ENCODE peak calls at places on chromosomes 2 and 18, in four cellular contexts. One of them, this sample, is unnamed.
A peak's percentile ranks its signal among the peaks of the same experiment; 100 is the strongest.

GRCh38 chr2:43265006-43265770 is 38.8 kb upstream of the ZFP36L2 start:
- DNase-seq in mesendoderm: no peak
- DNase-seq in H1: no peak
- DNase-seq in IMR-90: no peak
- DNase-seq in this sample: no peak

GRCh38 chr18:43620936-43621335 is 343.6 kb upstream of the SYT4 start:
- DNase-seq in mesendoderm: peak; percentile 52
- DNase-seq in H1: no peak
- DNase-seq in IMR-90: peak; percentile 5
- DNase-seq in this sample: peak; percentile 45

GRCh38 chr2:49306925-49307324 is 152.6 kb upstream of the FSHR start:
- DNase-seq in mesendoderm: no peak
- DNase-seq in H1: no peak
- DNase-seq in IMR-90: no peak
- DNase-seq in this sample: no peak

GRCh38 chr2:224311226-224311625 is 90.7 kb downstream of the FAM124B start:
- DNase-seq in mesendoderm: no peak
- DNase-seq in H1: no peak
- DNase-seq in IMR-90: no peak
- DNase-seq in this sample: no peak

GRCh38 chr2:118857677-118858484 is 10.4 kb upstream of the EN1 start:
- DNase-seq in mesendoderm: peak; percentile 13
- DNase-seq in H1: no peak
- DNase-seq in IMR-90: no peak
- DNase-seq in this sample: peak; percentile 24

GRCh38 chr2:58155160-58155778 is 85.9 kb downstream of the FANCL start:
- DNase-seq in mesendoderm: no peak
- DNase-seq in H1: no peak
- DNase-seq in IMR-90: no peak
- DNase-seq in this sample: no peak

GRCh38 chr2:10225291-10226031 is 77.2 kb upstream of the HPCAL1 start:
- DNase-seq in mesendoderm: no peak
- DNase-seq in H1: no peak
- DNase-seq in IMR-90: no peak
- DNase-seq in this sample: peak; percentile 20

GRCh38 chr18:41216604-41217003 is 738.4 kb upstream of the PIK3C3 start:
- DNase-seq in mesendoderm: no peak
- DNase-seq in H1: no peak
- DNase-seq in IMR-90: no peak
- DNase-seq in this sample: no peak

GRCh38 chr2:191617589-191617988 is 60.3 kb upstream of the NABP1 start:
- DNase-seq in mesendoderm: no peak
- DNase-seq in H1: no peak
- DNase-seq in IMR-90: no peak
- DNase-seq in this sample: no peak

GRCh38 chr2:169641464-169641863 is 52.7 kb downstream of the CFAP210 start:
- DNase-seq in mesendoderm: no peak
- DNase-seq in H1: no peak
- DNase-seq in IMR-90: peak; percentile 56
- DNase-seq in this sample: no peak

GRCh38 chr2:47520302-47520630 is 117.3 kb downstream of the MSH2 start:
- DNase-seq in mesendoderm: no peak
- DNase-seq in H1: no peak
- DNase-seq in IMR-90: no peak
- DNase-seq in this sample: no peak

GRCh38 chr2:62691186-62691585 is 14.3 kb upstream of the EHBP1 start:
- DNase-seq in mesendoderm: no peak
- DNase-seq in H1: no peak
- DNase-seq in IMR-90: no peak
- DNase-seq in this sample: no peak
- H2AK5ac ChIP-seq in mesendoderm: no peak overlapping the region
- H2AK5ac ChIP-seq in H1: no peak overlapping the region
- H2AK5ac ChIP-seq in IMR-90: no peak overlapping the region
- H2AK5ac ChIP-seq in this sample: no peak overlapping the region

GRCh38 chr2:172101707-172102158 is 967 bp downstream of the DLX2 start:
- DNase-seq in mesendoderm: peak; percentile 71
- DNase-seq in H1: no peak
- DNase-seq in IMR-90: no peak
- DNase-seq in this sample: no peak

GRCh38 chr2:172102159-172102857 is 392 bp downstream of the DLX2 start:
- DNase-seq in mesendoderm: no peak
- DNase-seq in H1: no peak
- DNase-seq in IMR-90: peak; percentile 61
- DNase-seq in this sample: no peak

GRCh38 chr2:172100080-172101007 is 2.4 kb downstream of the DLX2 start:
- DNase-seq in mesendoderm: peak; percentile 65
- DNase-seq in H1: no peak
- DNase-seq in IMR-90: no peak
- DNase-seq in this sample: peak; percentile 37

GRCh38 chr2:172099472-172100079 is 3.1 kb downstream of the DLX2 start:
- DNase-seq in mesendoderm: no peak
- DNase-seq in H1: no peak
- DNase-seq in IMR-90: no peak
- DNase-seq in this sample: no peak

GRCh38 chr2:172101008-172101706 is 1.5 kb downstream of the DLX2 start:
- DNase-seq in mesendoderm: peak; percentile 58
- DNase-seq in H1: no peak
- DNase-seq in IMR-90: no peak
- DNase-seq in this sample: peak; percentile 21
- H2AK5ac ChIP-seq in mesendoderm: no peak overlapping the region
- H2AK5ac ChIP-seq in H1: no peak overlapping the region
- H2AK5ac ChIP-seq in IMR-90: no peak overlapping the region
- H2AK5ac ChIP-seq in this sample: peak overlapping the region; percentile 32

GRCh38 chr2:157841485-157841884 is 34.6 kb downstream of the ACVR1 start:
- DNase-seq in mesendoderm: no peak
- DNase-seq in H1: no peak
- DNase-seq in IMR-90: no peak
- DNase-seq in this sample: no peak
- H2AK5ac ChIP-seq in mesendoderm: no peak overlapping the region
- H2AK5ac ChIP-seq in H1: no peak overlapping the region
- H2AK5ac ChIP-seq in IMR-90: no peak overlapping the region
- H2AK5ac ChIP-seq in this sample: no peak overlapping the region

GRCh38 chr2:127526940-127527804 is 883 bp upstream of the IWS1 start:
- DNase-seq in mesendoderm: peak; percentile 70
- DNase-seq in H1: no peak
- DNase-seq in IMR-90: no peak
- DNase-seq in this sample: peak; percentile 39
- H2AK5ac ChIP-seq in mesendoderm: peak overlapping the region; percentile 74
- H2AK5ac ChIP-seq in H1: no peak overlapping the region
- H2AK5ac ChIP-seq in IMR-90: no peak overlapping the region
- H2AK5ac ChIP-seq in this sample: no peak overlapping the region

GRCh38 chr2:36461039-36461681 is 105.6 kb downstream of the CRIM1 start:
- DNase-seq in mesendoderm: peak; percentile 94
- DNase-seq in H1: no peak
- DNase-seq in IMR-90: peak; percentile 96
- DNase-seq in this sample: peak; percentile 4

GRCh38 chr2:36466135-36466534 is 110.6 kb downstream of the CRIM1 start:
- DNase-seq in mesendoderm: no peak
- DNase-seq in H1: no peak
- DNase-seq in IMR-90: no peak
- DNase-seq in this sample: no peak

GRCh38 chr2:36462311-36462710 is 106.7 kb downstream of the CRIM1 start:
- DNase-seq in mesendoderm: no peak
- DNase-seq in H1: no peak
- DNase-seq in IMR-90: no peak
- DNase-seq in this sample: no peak

GRCh38 chr2:36464006-36464721 is 108.6 kb downstream of the CRIM1 start:
- DNase-seq in mesendoderm: no peak
- DNase-seq in H1: no peak
- DNase-seq in IMR-90: peak; percentile 58
- DNase-seq in this sample: no peak

DNA sequence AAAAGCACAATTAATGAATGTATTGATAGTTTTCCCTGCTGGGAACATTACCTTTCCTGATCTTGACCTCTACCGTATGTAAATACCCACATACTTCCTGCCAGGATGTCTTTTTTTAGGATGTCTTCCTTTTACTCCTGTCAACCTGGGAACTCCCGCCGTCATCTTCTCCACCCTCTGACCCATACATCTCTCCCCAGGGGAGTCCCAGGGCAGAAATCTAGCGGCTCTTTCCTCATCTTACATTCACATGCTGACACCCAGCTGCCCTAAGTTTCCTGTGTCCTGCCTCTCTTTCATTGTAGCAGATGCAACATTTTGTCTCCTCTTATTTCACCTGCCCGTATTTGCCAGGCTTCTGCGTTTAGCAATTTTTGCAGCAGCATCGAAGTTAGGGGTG is 107.8 kb downstream of the CRIM1 start:
- DNase-seq in mesendoderm: no peak
- DNase-seq in H1: no peak
- DNase-seq in IMR-90: no peak
- DNase-seq in this sample: no peak
- H2AK5ac ChIP-seq in mesendoderm: no peak overlapping the region
- H2AK5ac ChIP-seq in H1: no peak overlapping the region
- H2AK5ac ChIP-seq in IMR-90: peak overlapping the region; percentile 25
- H2AK5ac ChIP-seq in this sample: no peak overlapping the region